ENCODE peak calls at places on chromosomes 2 and 18, in six cellular contexts. H, Z, N, O, F and V are unnamed samples.

GRCh38 chr18:2889761-2890192 is 43.0 kb downstream of the EMILIN2 start:
- DNase-seq in Z (no peak), O (no peak), N (peak), H (no peak), F (no peak), V (no peak)

GRCh38 chr2:100893753-100894530 is 74.0 kb downstream of the NPAS2 start:
- DNase-seq in H (no peak), N (no peak), F (no peak), O (no peak), Z (no peak), V (no peak)

GRCh38 chr2:12061785-12062184 is 315.4 kb downstream of the LPIN1 start:
- DNase-seq in H (no peak), N (no peak), F (no peak), O (no peak), Z (no peak), V (no peak)

GRCh38 chr2:162175720-162176119 is 23.7 kb upstream of the GCG start:
- DNase-seq in N (no peak), Z (no peak), O (no peak), H (no peak), F (no peak), V (no peak)

GRCh38 chr18:51659781-51660180 is 462.3 kb upstream of the MEX3C start:
- DNase-seq in O (no peak), H (no peak), F (no peak), Z (no peak), N (no peak), V (no peak)

GRCh38 chr2:197356136-197356535 is 45.6 kb upstream of the ANKRD44 start:
- DNase-seq in N (no peak), Z (no peak), O (peak), F (no peak), H (no peak), V (no peak)

GRCh38 chr2:151315381-151315903 is 26.0 kb upstream of the NMI start:
- DNase-seq in F (no peak), Z (peak), O (no peak), H (no peak), N (no peak), V (no peak)

GRCh38 chr2:64526034-64526433 is 1.9 kb downstream of the AFTPH start:
- DNase-seq in O (no peak), F (no peak), N (no peak), Z (no peak), H (no peak), V (no peak)

GRCh38 chr2:53880756-53881155 is 21.0 kb upstream of the GPR75 start:
- DNase-seq in F (no peak), N (no peak), Z (no peak), O (no peak), H (no peak), V (no peak)

GRCh38 chr18:65990944-65991708 is 240.3 kb downstream of the CDH7 start:
- DNase-seq in N (no peak), F (no peak), H (no peak), O (no peak), Z (no peak), V (no peak)

GRCh38 chr2:202718614-202719013 is 83.8 kb downstream of the FAM117B start:
- DNase-seq in F (peak), H (no peak), O (peak), Z (no peak), N (peak), V (no peak)

GRCh38 chr2:207473203-207473865 is 56.4 kb upstream of the CREB1 start:
- DNase-seq in N (peak), H (peak), F (peak), Z (peak), O (peak), V (no peak)

GRCh38 chr2:145739679-145740078 is 1219.8 kb upstream of the ZEB2 start:
- DNase-seq in H (no peak), Z (no peak), N (no peak), F (no peak), O (no peak), V (no peak)

GRCh38 chr18:40415821-40416220 is 1539.2 kb upstream of the PIK3C3 start:
- DNase-seq in Z (no peak), F (no peak), H (no peak), O (no peak), N (no peak), V (no peak)

GRCh38 chr2:151357359-151357758 is at the start of gene TNFAIP6:
- DNase-seq in O (no peak), F (peak), H (no peak), N (peak), Z (no peak), V (peak)

GRCh38 chr2:224596289-224596688 is 11.1 kb upstream of the CUL3 start:
- DNase-seq in N (no peak), H (no peak), F (no peak), O (no peak), Z (no peak), V (no peak)

GRCh38 chr2:16243411-16243996 is 303.2 kb downstream of the MYCN start:
- DNase-seq in N (no peak), F (no peak), O (no peak), Z (no peak), H (no peak), V (no peak)

GRCh38 chr2:40372586-40372985 is 79.3 kb downstream of the SLC8A1 start:
- DNase-seq in O (no peak), F (no peak), H (no peak), Z (no peak), N (no peak), V (no peak)